ENCODE peak calls at places on chromosomes 3 and 15, in nine cellular contexts. W, Y, R, D, V, F, Z, A and J are unnamed samples.

GRCh38 chr3:14363976-14364375 is 38.4 kb upstream of the SLC6A6 start:
- DNase-seq in W (no peak), Y (no peak), R (no peak), D (no peak), V (no peak), F (no peak), Z (no peak), A (no peak), J (no peak)

GRCh38 chr15:80912673-80913072 is 76.9 kb downstream of the MESD start:
- DNase-seq in W (no peak), Y (no peak), R (no peak), D (no peak), V (no peak), F (no peak), Z (no peak), A (no peak), J (no peak)

GRCh38 chr3:101825904-101826445 is 23.3 kb upstream of the NFKBIZ start:
- DNase-seq in W (no peak), Y (no peak), R (no peak), D (no peak), V (no peak), F (no peak), Z (no peak), A (peak), J (no peak)

GRCh38 chr15:101010781-101011180 is 91.6 kb downstream of the LRRK1 start:
- DNase-seq in W (no peak), Y (no peak), R (no peak), D (no peak), V (peak), F (peak), Z (no peak), A (no peak), J (no peak)

GRCh38 chr3:158313344-158313927 is 203.5 kb downstream of the RSRC1 start:
- DNase-seq in W (peak), Y (no peak), R (no peak), D (no peak), V (no peak), F (no peak), Z (peak), A (peak), J (no peak)

GRCh38 chr3:54954019-54954418 is 26.2 kb upstream of the LRTM1 start:
- DNase-seq in W (no peak), Y (no peak), R (peak), D (no peak), V (no peak), F (no peak), Z (no peak), A (peak), J (no peak)

GRCh38 chr15:67838789-67839332 is 984 bp downstream of the RNU6-1 start:
- DNase-seq in W (peak), Y (peak), R (no peak), D (no peak), V (peak), F (no peak), Z (peak), A (peak), J (no peak)

GRCh38 chr15:99692825-99693224 is 40.4 kb downstream of the LYSMD4 start:
- DNase-seq in W (no peak), Y (no peak), R (no peak), D (no peak), V (no peak), F (no peak), Z (no peak), A (no peak), J (no peak)

GRCh38 chr3:182621435-182622240 is 171.7 kb upstream of the ATP11B start:
- DNase-seq in W (no peak), Y (no peak), R (no peak), D (no peak), V (no peak), F (no peak), Z (peak), A (no peak), J (no peak)

GRCh38 chr3:59774613-59775012 is 724.8 kb upstream of the CFAP20DC start:
- DNase-seq in W (no peak), Y (no peak), R (peak), D (peak), V (no peak), F (no peak), Z (no peak), A (peak), J (no peak)

GRCh38 chr3:109224333-109224732 is 87.8 kb downstream of the C3orf85 start:
- DNase-seq in W (no peak), Y (no peak), R (no peak), D (no peak), V (no peak), F (no peak), Z (no peak), A (peak), J (no peak)

GRCh38 chr3:51522273-51522981 is 16.1 kb upstream of the RAD54L2 start:
- DNase-seq in W (no peak), Y (no peak), R (no peak), D (no peak), V (no peak), F (no peak), Z (no peak), A (peak), J (no peak)

GRCh38 chr3:83946554-83946953 is 1012.2 kb upstream of the CADM2 start:
- DNase-seq in W (no peak), Y (no peak), R (no peak), D (no peak), V (no peak), F (no peak), Z (peak), A (no peak), J (no peak)

GRCh38 chr3:144770813-144771400 is 799.3 kb downstream of the DIPK2A start:
- DNase-seq in W (peak), Y (no peak), R (no peak), D (peak), V (no peak), F (no peak), Z (peak), A (peak), J (no peak)

GRCh38 chr3:56754753-56755365 is 46.9 kb downstream of the ARHGEF3 start:
- DNase-seq in W (no peak), Y (peak), R (no peak), D (no peak), V (peak), F (no peak), Z (no peak), A (no peak), J (no peak)

GRCh38 chr15:83843511-83843910 is 189.6 kb downstream of the ADAMTSL3 start:
- DNase-seq in W (no peak), Y (no peak), R (no peak), D (no peak), V (no peak), F (no peak), Z (no peak), A (peak), J (no peak)

GRCh38 chr15:74725241-74725774 is at the start of gene CYP1A1:
- DNase-seq in W (no peak), Y (peak), R (no peak), D (no peak), V (peak), F (peak), Z (no peak), A (peak), J (no peak)

GRCh38 chr15:99343836-99344551 is 92.7 kb downstream of the LRRC28 start:
- DNase-seq in W (no peak), Y (peak), R (no peak), D (no peak), V (peak), F (peak), Z (peak), A (peak), J (no peak)

GRCh38 chr15:62482715-62483429 is 317.8 kb upstream of the C2CD4B start:
- DNase-seq in W (no peak), Y (peak), R (no peak), D (no peak), V (no peak), F (no peak), Z (no peak), A (peak), J (no peak)

GRCh38 chr3:194976049-194976451 is 290.4 kb downstream of the FAM43A start:
- DNase-seq in W (no peak), Y (no peak), R (no peak), D (no peak), V (peak), F (peak), Z (no peak), A (no peak), J (no peak)

GRCh38 chr3:98903099-98903498 is 1.6 kb upstream of the DCBLD2 start:
- DNase-seq in W (no peak), Y (no peak), R (no peak), D (no peak), V (no peak), F (no peak), Z (no peak), A (no peak), J (no peak)

GRCh38 chr15:66097151-66098018 is 156.2 kb downstream of the MEGF11 start:
- DNase-seq in W (no peak), Y (no peak), R (no peak), D (no peak), V (no peak), F (no peak), Z (peak), A (no peak), J (no peak)

GRCh38 chr3:99504258-99504657 is 134.1 kb upstream of the COL8A1 start:
- DNase-seq in W (no peak), Y (no peak), R (no peak), D (no peak), V (no peak), F (no peak), Z (no peak), A (no peak), J (no peak)

GRCh38 chr15:40272713-40273056 is 10.2 kb downstream of the ANKRD63 start:
- DNase-seq in W (no peak), Y (no peak), R (no peak), D (no peak), V (no peak), F (no peak), Z (no peak), A (no peak), J (no peak)

GRCh38 chr15:74790080-74790916 is 8.4 kb downstream of the CSK start:
- DNase-seq in W (peak), Y (no peak), R (peak), D (no peak), V (no peak), F (peak), Z (peak), A (peak), J (no peak)

GRCh38 chr3:158105710-158106438 is at the start of gene SHOX2:
- DNase-seq in W (no peak), Y (peak), R (peak), D (no peak), V (peak), F (no peak), Z (no peak), A (peak), J (no peak)

GRCh38 chr15:90234519-90234988 is 545 bp downstream of the GDPGP1 start:
- DNase-seq in W (no peak), Y (no peak), R (no peak), D (no peak), V (no peak), F (no peak), Z (no peak), A (peak), J (no peak)